ENCODE peak calls at places on chromosomes 4 and X, in four cellular contexts. I, N, Q and Y are unnamed samples.

GRCh38 chr4:121873604-121874003 is 3.3 kb upstream of the BBS7 start:
- DNase-seq in I (no peak), N (no peak), Q (no peak), Y (no peak)

GRCh38 chr4:184382189-184382846 is 92.0 kb downstream of the IRF2 start:
- DNase-seq in I (peak), N (no peak), Q (no peak), Y (no peak)

GRCh38 chr4:95544433-95545103 is 4.2 kb downstream of the UNC5C start:
- DNase-seq in I (no peak), N (no peak), Q (no peak), Y (no peak)

GRCh38 chr4:108337923-108338322 is 169.2 kb upstream of the LEF1 start:
- DNase-seq in I (no peak), N (no peak), Q (peak), Y (no peak)

GRCh38 chrX:19326567-19326966 is 17.2 kb upstream of the PDHA1 start:
- DNase-seq in I (no peak), N (no peak), Q (no peak), Y (no peak)

GRCh38 chrX:101958139-101958538 is 26.3 kb upstream of the ZMAT1 start:
- DNase-seq in I (no peak), N (no peak), Q (peak), Y (no peak)

GRCh38 chr4:113169368-113169767 is 119.9 kb downstream of the ANK2 start:
- DNase-seq in I (no peak), N (no peak), Q (no peak), Y (no peak)

GRCh38 chr4:99315839-99316238 is 5.4 kb downstream of the ADH1B start:
- DNase-seq in I (no peak), N (no peak), Q (no peak), Y (no peak)

GRCh38 chr4:119124314-119124713 is 11.3 kb upstream of the MYOZ2 start:
- DNase-seq in I (no peak), N (no peak), Q (no peak), Y (no peak)

GRCh38 chrX:13703589-13703988 is 14.7 kb downstream of the RAB9A start:
- DNase-seq in I (no peak), N (no peak), Q (no peak), Y (no peak)

GRCh38 chr4:182649698-182650477 is 267.3 kb downstream of the DCTD start:
- DNase-seq in I (no peak), N (no peak), Q (peak), Y (no peak)